ENCODE peak calls at places on chromosomes 3 and 15, in six cellular contexts. M, C, Y, U, E and D are unnamed samples.

GRCh38 chr3:100516843-100517242 is 24.4 kb downstream of the TMEM45A start:
- DNase-seq in M (no peak), C (no peak), Y (no peak), U (no peak), E (no peak), D (no peak)

GRCh38 chr15:73908030-73908821 is 18.0 kb upstream of the LOXL1 start:
- DNase-seq in M (peak; percentile 91), C (no peak), Y (peak; percentile 87), U (peak; percentile 81), E (peak; percentile 86), D (peak; percentile 32)

GRCh38 chr15:85591622-85592021 is 203.1 kb downstream of the KLHL25 start:
- DNase-seq in M (no peak), C (no peak), Y (no peak), U (no peak), E (no peak), D (no peak)

GRCh38 chr3:157310329-157311065 is 126.2 kb upstream of the PTX3 start:
- DNase-seq in M (peak; percentile 7), C (no peak), Y (no peak), U (no peak), E (no peak), D (no peak)

GRCh38 chr3:119955972-119956371 is 138.3 kb downstream of the GSK3B start:
- DNase-seq in M (no peak), C (no peak), Y (no peak), U (no peak), E (no peak), D (no peak)

GRCh38 chr3:32840086-32840841 is 22.5 kb downstream of the TRIM71 start:
- DNase-seq in M (peak; percentile 92), C (no peak), Y (no peak), U (no peak), E (no peak), D (no peak)

GRCh38 chr3:157375342-157375986 is 61.2 kb upstream of the PTX3 start:
- DNase-seq in M (no peak), C (no peak), Y (no peak), U (no peak), E (no peak), D (no peak)

GRCh38 chr15:67509918-67510317 is 11.0 kb upstream of the C15orf61 start:
- DNase-seq in M (no peak), C (no peak), Y (no peak), U (no peak), E (no peak), D (no peak)

GRCh38 chr3:12991481-12991837 is 81.8 kb downstream of the IQSEC1 start:
- DNase-seq in M (no peak), C (no peak), Y (no peak), U (no peak), E (no peak), D (no peak)

GRCh38 chr3:177358968-177359600 is 161.8 kb upstream of the TBL1XR1 start:
- DNase-seq in M (peak; percentile 80), C (no peak), Y (peak; percentile 75), U (peak; percentile 82), E (peak; percentile 47), D (peak; percentile 44)

GRCh38 chr15:81642451-81642990 is 268.5 kb upstream of the TMC3 start:
- DNase-seq in M (no peak), C (no peak), Y (no peak), U (no peak), E (no peak), D (no peak)
- TF ChIP-seq POLR2AphosphoS5 in M (no peak), C (no peak), Y (no peak), U (no peak), E (no peak), D (no peak)

GRCh38 chr15:32657198-32657886 is 15.8 kb downstream of the SCG5 start:
- DNase-seq in M (no peak), C (no peak), Y (no peak), U (peak; percentile 18), E (no peak), D (no peak)
- TF ChIP-seq POLR2AphosphoS5 in M (no peak), C (no peak), Y (no peak), U (no peak), E (no peak), D (no peak)

DNA sequence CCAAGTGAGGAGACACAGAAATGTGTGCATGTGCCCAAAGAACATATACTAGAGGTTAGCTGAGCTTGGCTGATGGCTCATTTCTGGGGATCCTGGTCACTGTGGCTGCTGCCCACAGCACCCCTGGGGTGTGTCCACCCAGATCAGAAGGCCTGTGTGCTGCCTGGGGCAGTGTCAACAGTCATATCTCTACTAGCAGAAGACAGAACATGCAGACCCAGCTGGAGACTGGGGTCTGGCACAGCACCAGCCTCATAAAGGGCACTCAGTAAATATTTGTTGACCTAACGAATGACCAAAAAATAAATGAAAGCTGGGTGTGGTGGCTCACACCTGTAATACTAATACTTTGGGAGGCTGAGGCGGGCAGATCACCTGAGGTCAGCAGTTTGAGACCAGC is 16.4 kb downstream of the CHRNA3 start:
- DNase-seq in M (no peak), C (no peak), Y (no peak), U (peak; percentile 20), E (no peak), D (no peak)
- TF ChIP-seq POLR2AphosphoS5 in M (no peak), C (no peak), Y (no peak), U (no peak), E (no peak), D (no peak)

GRCh38 chr3:147408180-147409105 is 722 bp upstream of the ZIC1 start:
- DNase-seq in M (peak; percentile 84), C (no peak), Y (no peak), U (no peak), E (no peak), D (no peak)

GRCh38 chr3:147407107-147407494 is 758 bp upstream of the ZIC4 start:
- DNase-seq in M (peak; percentile 59), C (no peak), Y (no peak), U (no peak), E (no peak), D (no peak)

GRCh38 chr3:147406255-147407023 is at the start of gene ZIC4:
- DNase-seq in M (peak; percentile 18), C (no peak), Y (no peak), U (no peak), E (no peak), D (no peak)

GRCh38 chr3:147409143-147410121 is at the start of gene ZIC1:
- DNase-seq in M (peak; percentile 85), C (no peak), Y (no peak), U (no peak), E (peak; percentile 93), D (no peak)

DNA sequence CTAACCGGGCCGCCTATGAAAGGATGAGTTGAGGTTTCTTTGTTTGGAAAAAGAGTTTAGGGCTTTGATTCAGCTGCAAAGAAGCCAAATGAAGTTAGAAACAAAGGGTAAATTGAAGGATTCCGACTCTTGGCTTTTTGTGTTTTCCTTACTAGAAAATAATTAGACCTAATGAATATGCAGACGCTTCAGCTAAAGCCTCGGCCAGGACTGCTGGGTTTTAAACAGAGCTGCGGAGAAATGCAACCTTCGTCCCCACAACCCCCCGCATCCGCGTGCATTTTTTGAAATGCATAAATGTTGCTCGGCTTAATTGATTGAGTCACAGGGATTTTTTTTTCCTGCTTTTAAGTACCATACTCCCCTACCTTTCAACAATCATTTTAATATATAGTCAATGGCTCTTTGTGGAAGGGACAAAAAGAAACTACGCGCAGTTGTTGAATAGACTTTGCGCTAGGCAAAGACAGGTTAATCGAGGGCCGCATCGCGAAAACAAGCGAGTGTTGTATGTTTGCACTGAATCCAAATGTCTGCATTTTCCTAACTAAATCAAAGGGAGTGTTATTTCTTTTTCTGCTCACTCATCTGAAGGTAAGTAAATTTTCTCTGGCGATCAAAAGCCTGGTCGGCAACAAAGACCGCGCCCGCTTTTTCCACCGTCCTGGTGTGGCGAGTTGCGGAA is 1.3 kb upstream of the ZIC4 start:
- DNase-seq in M (peak; percentile 59), C (no peak), Y (no peak), U (no peak), E (no peak), D (no peak)
- TF ChIP-seq POLR2AphosphoS5 in M (no peak), C (no peak), Y (no peak), U (no peak), E (no peak), D (no peak)

GRCh38 chr3:128503164-128503651 is 10.2 kb upstream of the GATA2 start:
- DNase-seq in M (peak; percentile 68), C (no peak), Y (no peak), U (no peak), E (no peak), D (no peak)
- TF ChIP-seq POLR2AphosphoS5 in M (no peak), C (no peak), Y (no peak), U (no peak), E (no peak), D (no peak)

GRCh38 chr15:92831459-92832229 is 68.5 kb upstream of the CHD2 start:
- DNase-seq in M (peak; percentile 97), C (peak; percentile 92), Y (peak; percentile 98), U (peak; percentile 90), E (peak; percentile 85), D (peak; percentile 95)
- TF ChIP-seq POLR2AphosphoS5 in M (peak; percentile 62), C (peak; percentile 50), Y (peak; percentile 90), U (peak; percentile 91), E (peak; percentile 90), D (peak; percentile 86)

GRCh38 chr3:187016639-187017345 is 86.5 kb downstream of the ST6GAL1 start:
- DNase-seq in M (no peak), C (peak; percentile 58), Y (no peak), U (no peak), E (no peak), D (no peak)

GRCh38 chr3:187013080-187013838 is 82.9 kb downstream of the ST6GAL1 start:
- DNase-seq in M (no peak), C (no peak), Y (no peak), U (no peak), E (no peak), D (no peak)

GRCh38 chr3:187012609-187013051 is 82.3 kb downstream of the ST6GAL1 start:
- DNase-seq in M (no peak), C (no peak), Y (no peak), U (peak; percentile 49), E (no peak), D (no peak)

GRCh38 chr3:187015903-187016638 is 85.7 kb downstream of the ST6GAL1 start:
- DNase-seq in M (no peak), C (no peak), Y (no peak), U (peak; percentile 75), E (no peak), D (no peak)

GRCh38 chr3:187014417-187014864 is 84.1 kb downstream of the ST6GAL1 start:
- DNase-seq in M (no peak), C (no peak), Y (no peak), U (no peak), E (no peak), D (no peak)
- TF ChIP-seq POLR2AphosphoS5 in M (no peak), C (no peak), Y (no peak), U (no peak), E (no peak), D (no peak)